ENCODE peak calls at places on chromosomes 11 and 22, in four cellular contexts. F is NCI-H345, M is HTR-8/SVneo, H is PC-3. Z is an unnamed sample.
A peak's percentile ranks its signal among the peaks of the same experiment; 100 is the strongest.

GRCh38 chr11:1828542-1828941 is 6.2 kb upstream of the SYT8 start:
- DNase-seq in F (no peak), M (no peak), H (no peak), Z (no peak)

GRCh38 chr11:76787911-76788596 is 4.9 kb downstream of the TSKU start:
- DNase-seq in F (no peak), M (no peak), H (no peak), Z (peak; percentile 87)

GRCh38 chr22:28123989-28124766 is 205.1 kb upstream of the PITPNB start:
- DNase-seq in F (no peak), M (no peak), H (no peak), Z (no peak)

GRCh38 chr11:73308963-73309960 is 1.2 kb downstream of the ARHGEF17 start:
- DNase-seq in F (no peak), M (peak; percentile 91), H (no peak), Z (peak; percentile 95)

GRCh38 chr11:78197816-78198215 is 9.1 kb downstream of the USP35 start:
- DNase-seq in F (no peak), M (no peak), H (no peak), Z (no peak)

GRCh38 chr11:3934658-3935057 is 79.2 kb downstream of the STIM1 start:
- DNase-seq in F (no peak), M (no peak), H (no peak), Z (no peak)

GRCh38 chr11:17738350-17739207 is 4.0 kb downstream of the KCNC1 start:
- DNase-seq in F (no peak), M (no peak), H (no peak), Z (peak; percentile 84)

GRCh38 chr11:67271548-67272284 is 5.4 kb downstream of the GRK2 start:
- DNase-seq in F (no peak), M (no peak), H (no peak), Z (no peak)

GRCh38 chr11:102139081-102139498 is 28.8 kb downstream of the YAP1 start:
- DNase-seq in F (no peak), M (peak; percentile 56), H (peak; percentile 89), Z (no peak)

GRCh38 chr22:44280665-44281188 is 32.0 kb downstream of the SHISAL1 start:
- DNase-seq in F (no peak), M (no peak), H (no peak), Z (no peak)

GRCh38 chr11:16924826-16925494 is 89.3 kb downstream of the PLEKHA7 start:
- DNase-seq in F (no peak), M (peak; percentile 57), H (peak; percentile 96), Z (peak; percentile 88)

GRCh38 chr11:106765849-106766248 is 252.4 kb downstream of the GUCY1A2 start:
- DNase-seq in F (no peak), M (no peak), H (no peak), Z (no peak)

GRCh38 chr11:134592391-134592990 is 180.4 kb upstream of the B3GAT1 start:
- DNase-seq in F (no peak), M (no peak), H (no peak), Z (peak; percentile 93)

GRCh38 chr11:76086713-76087635 is 119.3 kb downstream of the WNT11 start:
- DNase-seq in F (no peak), M (no peak), H (no peak), Z (no peak)

GRCh38 chr11:1302461-1303073 is 6.9 kb downstream of the TOLLIP start:
- DNase-seq in F (no peak), M (no peak), H (no peak), Z (peak; percentile 35)

GRCh38 chr11:93936416-93936815 is 84.7 kb upstream of the HEPHL1 start:
- DNase-seq in F (peak; percentile 75), M (no peak), H (peak; percentile 45), Z (no peak)

GRCh38 chr11:32902089-32902665 is 9.6 kb downstream of the QSER1 start:
- DNase-seq in F (no peak), M (no peak), H (no peak), Z (no peak)

GRCh38 chr11:693415-693831 is 1.6 kb downstream of the DEAF1 start:
- DNase-seq in F (no peak), M (no peak), H (peak; percentile 26), Z (no peak)

GRCh38 chr11:108561535-108561991 is 32.0 kb downstream of the EXPH5 start:
- DNase-seq in F (no peak), M (no peak), H (peak; percentile 31), Z (no peak)

GRCh38 chr11:2382129-2382517 is 5.0 kb downstream of the CD81 start:
- DNase-seq in F (no peak), M (no peak), H (no peak), Z (no peak)

GRCh38 chr22:37473437-37473946 is 12.7 kb downstream of the MFNG start:
- DNase-seq in F (no peak), M (no peak), H (no peak), Z (no peak)

GRCh38 chr11:45853616-45854219 is 6.4 kb downstream of the CRY2 start:
- DNase-seq in F (no peak), M (no peak), H (no peak), Z (no peak)

GRCh38 chr11:118792642-118793124 is 1.7 kb upstream of the DDX6 start:
- DNase-seq in F (no peak), M (peak; percentile 85), H (peak; percentile 79), Z (peak; percentile 93)